ENCODE peak calls at places on chromosomes 5 and 9, in nine cellular contexts. One of them, this sample, is unnamed.

GRCh38 chr5:95822038-95822407 is 503 bp downstream of the GLRX start:
- DNase-seq in transverse colon: peak
- DNase-seq in stomach: peak
- DNase-seq in suprapubic skin: no peak
- DNase-seq in GM12878: no peak
- DNase-seq in HepG2: no peak
- DNase-seq in SK-N-SH: peak
- DNase-seq in K562: peak
- DNase-seq in upper lobe of left lung: peak
- DNase-seq in this sample: peak

GRCh38 chr5:72018158-72018803 is 89.0 kb upstream of the MAP1B start:
- DNase-seq in transverse colon: peak
- DNase-seq in stomach: peak
- DNase-seq in suprapubic skin: no peak
- DNase-seq in GM12878: peak
- DNase-seq in HepG2: peak
- DNase-seq in SK-N-SH: peak
- DNase-seq in K562: peak
- DNase-seq in upper lobe of left lung: no peak
- DNase-seq in this sample: no peak

GRCh38 chr5:153445875-153446567 is 44.4 kb upstream of the GRIA1 start:
- DNase-seq in transverse colon: no peak
- DNase-seq in stomach: peak
- DNase-seq in suprapubic skin: no peak
- DNase-seq in GM12878: no peak
- DNase-seq in HepG2: no peak
- DNase-seq in SK-N-SH: peak
- DNase-seq in K562: no peak
- DNase-seq in upper lobe of left lung: no peak
- DNase-seq in this sample: no peak

GRCh38 chr5:41835625-41836024 is 34.6 kb downstream of the OXCT1 start:
- DNase-seq in transverse colon: no peak
- DNase-seq in stomach: no peak
- DNase-seq in suprapubic skin: no peak
- DNase-seq in GM12878: no peak
- DNase-seq in HepG2: no peak
- DNase-seq in SK-N-SH: peak
- DNase-seq in K562: no peak
- DNase-seq in upper lobe of left lung: no peak
- DNase-seq in this sample: peak

GRCh38 chr5:79075646-79076426 is 6.3 kb downstream of the BHMT2 start:
- DNase-seq in transverse colon: no peak
- DNase-seq in stomach: no peak
- DNase-seq in suprapubic skin: no peak
- DNase-seq in GM12878: no peak
- DNase-seq in HepG2: no peak
- DNase-seq in SK-N-SH: no peak
- DNase-seq in K562: no peak
- DNase-seq in upper lobe of left lung: no peak
- DNase-seq in this sample: no peak

GRCh38 chr9:7970666-7971335 is 171.2 kb upstream of the DMAC1 start:
- DNase-seq in transverse colon: no peak
- DNase-seq in stomach: no peak
- DNase-seq in suprapubic skin: no peak
- DNase-seq in GM12878: no peak
- DNase-seq in HepG2: no peak
- DNase-seq in SK-N-SH: no peak
- DNase-seq in K562: no peak
- DNase-seq in upper lobe of left lung: no peak
- DNase-seq in this sample: no peak

GRCh38 chr9:469672-470040 is 255.0 kb downstream of the DOCK8 start:
- DNase-seq in transverse colon: peak
- DNase-seq in stomach: peak
- DNase-seq in suprapubic skin: no peak
- DNase-seq in GM12878: no peak
- DNase-seq in HepG2: no peak
- DNase-seq in SK-N-SH: no peak
- DNase-seq in K562: peak
- DNase-seq in upper lobe of left lung: no peak
- DNase-seq in this sample: peak

GRCh38 chr5:73151733-73152410 is 21.1 kb upstream of the TMEM174 start:
- DNase-seq in transverse colon: no peak
- DNase-seq in stomach: no peak
- DNase-seq in suprapubic skin: no peak
- DNase-seq in GM12878: no peak
- DNase-seq in HepG2: no peak
- DNase-seq in SK-N-SH: no peak
- DNase-seq in K562: no peak
- DNase-seq in upper lobe of left lung: no peak
- DNase-seq in this sample: no peak

GRCh38 chr9:128409998-128410397 is 10.7 kb upstream of the CERCAM start:
- DNase-seq in transverse colon: no peak
- DNase-seq in stomach: no peak
- DNase-seq in suprapubic skin: no peak
- DNase-seq in GM12878: no peak
- DNase-seq in HepG2: peak
- DNase-seq in SK-N-SH: no peak
- DNase-seq in K562: no peak
- DNase-seq in upper lobe of left lung: no peak
- DNase-seq in this sample: no peak

GRCh38 chr5:14760548-14761002 is 96.1 kb downstream of the OTULIN start:
- DNase-seq in transverse colon: no peak
- DNase-seq in stomach: no peak
- DNase-seq in suprapubic skin: no peak
- DNase-seq in GM12878: no peak
- DNase-seq in HepG2: peak
- DNase-seq in SK-N-SH: no peak
- DNase-seq in K562: no peak
- DNase-seq in upper lobe of left lung: no peak
- DNase-seq in this sample: no peak

GRCh38 chr9:93254806-93255519 is 71.0 kb downstream of the WNK2 start:
- DNase-seq in transverse colon: peak
- DNase-seq in stomach: peak
- DNase-seq in suprapubic skin: peak
- DNase-seq in GM12878: no peak
- DNase-seq in HepG2: no peak
- DNase-seq in SK-N-SH: no peak
- DNase-seq in K562: no peak
- DNase-seq in upper lobe of left lung: no peak
- DNase-seq in this sample: peak

GRCh38 chr5:83077662-83078261 is 415 bp downstream of the XRCC4 start:
- DNase-seq in transverse colon: peak
- DNase-seq in stomach: no peak
- DNase-seq in suprapubic skin: no peak
- DNase-seq in GM12878: no peak
- DNase-seq in HepG2: peak
- DNase-seq in SK-N-SH: no peak
- DNase-seq in K562: peak
- DNase-seq in upper lobe of left lung: no peak
- DNase-seq in this sample: no peak

GRCh38 chr5:39148983-39149534 is 70.3 kb downstream of the FYB1 start:
- DNase-seq in transverse colon: no peak
- DNase-seq in stomach: no peak
- DNase-seq in suprapubic skin: no peak
- DNase-seq in GM12878: no peak
- DNase-seq in HepG2: peak
- DNase-seq in SK-N-SH: no peak
- DNase-seq in K562: no peak
- DNase-seq in upper lobe of left lung: no peak
- DNase-seq in this sample: no peak

GRCh38 chr9:100066539-100066938 is 32.3 kb downstream of the ERP44 start:
- DNase-seq in transverse colon: no peak
- DNase-seq in stomach: no peak
- DNase-seq in suprapubic skin: no peak
- DNase-seq in GM12878: peak
- DNase-seq in HepG2: no peak
- DNase-seq in SK-N-SH: no peak
- DNase-seq in K562: no peak
- DNase-seq in upper lobe of left lung: no peak
- DNase-seq in this sample: no peak

GRCh38 chr5:1500411-1501091 is 23.2 kb downstream of the LPCAT1 start:
- DNase-seq in transverse colon: peak
- DNase-seq in stomach: peak
- DNase-seq in suprapubic skin: no peak
- DNase-seq in GM12878: no peak
- DNase-seq in HepG2: no peak
- DNase-seq in SK-N-SH: no peak
- DNase-seq in K562: no peak
- DNase-seq in upper lobe of left lung: peak
- DNase-seq in this sample: peak

GRCh38 chr9:19404278-19405075 is 4.3 kb upstream of the ACER2 start:
- DNase-seq in transverse colon: no peak
- DNase-seq in stomach: peak
- DNase-seq in suprapubic skin: no peak
- DNase-seq in GM12878: no peak
- DNase-seq in HepG2: no peak
- DNase-seq in SK-N-SH: no peak
- DNase-seq in K562: no peak
- DNase-seq in upper lobe of left lung: no peak
- DNase-seq in this sample: no peak

GRCh38 chr5:143041-143440 is 48.3 kb upstream of the LRRC14B start:
- DNase-seq in transverse colon: no peak
- DNase-seq in stomach: no peak
- DNase-seq in suprapubic skin: no peak
- DNase-seq in GM12878: no peak
- DNase-seq in HepG2: no peak
- DNase-seq in SK-N-SH: no peak
- DNase-seq in K562: no peak
- DNase-seq in upper lobe of left lung: peak
- DNase-seq in this sample: no peak

GRCh38 chr9:126043691-126044090 is 282.9 kb upstream of the MVB12B start:
- DNase-seq in transverse colon: no peak
- DNase-seq in stomach: no peak
- DNase-seq in suprapubic skin: no peak
- DNase-seq in GM12878: no peak
- DNase-seq in HepG2: no peak
- DNase-seq in SK-N-SH: no peak
- DNase-seq in K562: no peak
- DNase-seq in upper lobe of left lung: no peak
- DNase-seq in this sample: no peak

GRCh38 chr5:72392326-72392733 is 72.2 kb downstream of the PTCD2 start:
- DNase-seq in transverse colon: no peak
- DNase-seq in stomach: no peak
- DNase-seq in suprapubic skin: no peak
- DNase-seq in GM12878: no peak
- DNase-seq in HepG2: no peak
- DNase-seq in SK-N-SH: no peak
- DNase-seq in K562: no peak
- DNase-seq in upper lobe of left lung: no peak
- DNase-seq in this sample: no peak

GRCh38 chr5:146050061-146050460 is 55.3 kb downstream of the PLAC8L1 start:
- DNase-seq in transverse colon: no peak
- DNase-seq in stomach: no peak
- DNase-seq in suprapubic skin: no peak
- DNase-seq in GM12878: no peak
- DNase-seq in HepG2: no peak
- DNase-seq in SK-N-SH: no peak
- DNase-seq in K562: no peak
- DNase-seq in upper lobe of left lung: no peak
- DNase-seq in this sample: no peak

GRCh38 chr5:133147411-133147810 is 95.6 kb downstream of the HSPA4 start:
- DNase-seq in transverse colon: no peak
- DNase-seq in stomach: no peak
- DNase-seq in suprapubic skin: no peak
- DNase-seq in GM12878: no peak
- DNase-seq in HepG2: no peak
- DNase-seq in SK-N-SH: no peak
- DNase-seq in K562: no peak
- DNase-seq in upper lobe of left lung: no peak
- DNase-seq in this sample: no peak

GRCh38 chr9:19643875-19644274 is 145.0 kb downstream of the SLC24A2 start:
- DNase-seq in transverse colon: no peak
- DNase-seq in stomach: no peak
- DNase-seq in suprapubic skin: no peak
- DNase-seq in GM12878: no peak
- DNase-seq in HepG2: no peak
- DNase-seq in SK-N-SH: no peak
- DNase-seq in K562: no peak
- DNase-seq in upper lobe of left lung: no peak
- DNase-seq in this sample: no peak

GRCh38 chr9:121780177-121780576 is 128.7 kb downstream of the DAB2IP start:
- DNase-seq in transverse colon: peak
- DNase-seq in stomach: peak
- DNase-seq in suprapubic skin: peak
- DNase-seq in GM12878: no peak
- DNase-seq in HepG2: no peak
- DNase-seq in SK-N-SH: no peak
- DNase-seq in K562: no peak
- DNase-seq in upper lobe of left lung: no peak
- DNase-seq in this sample: no peak

GRCh38 chr9:137975527-137975913 is 97.9 kb downstream of the CACNA1B start:
- DNase-seq in transverse colon: no peak
- DNase-seq in stomach: no peak
- DNase-seq in suprapubic skin: no peak
- DNase-seq in GM12878: no peak
- DNase-seq in HepG2: no peak
- DNase-seq in SK-N-SH: no peak
- DNase-seq in K562: no peak
- DNase-seq in upper lobe of left lung: no peak
- DNase-seq in this sample: peak
- TF ChIP-seq POLR2AphosphoS5 in transverse colon: no peak
- TF ChIP-seq POLR2AphosphoS5 in stomach: no peak
- TF ChIP-seq POLR2AphosphoS5 in suprapubic skin: no peak
- TF ChIP-seq POLR2AphosphoS5 in GM12878: no peak
- TF ChIP-seq POLR2AphosphoS5 in HepG2: no peak
- TF ChIP-seq POLR2AphosphoS5 in SK-N-SH: no peak
- TF ChIP-seq POLR2AphosphoS5 in K562: no peak
- TF ChIP-seq POLR2AphosphoS5 in upper lobe of left lung: no peak
- TF ChIP-seq POLR2AphosphoS5 in this sample: no peak

GRCh38 chr5:175383350-175383749 is 60.6 kb downstream of the DRD1 start:
- DNase-seq in transverse colon: no peak
- DNase-seq in stomach: no peak
- DNase-seq in suprapubic skin: no peak
- DNase-seq in GM12878: no peak
- DNase-seq in HepG2: no peak
- DNase-seq in SK-N-SH: no peak
- DNase-seq in K562: no peak
- DNase-seq in upper lobe of left lung: no peak
- DNase-seq in this sample: no peak
- TF ChIP-seq EP300 in transverse colon: no peak
- TF ChIP-seq EP300 in stomach: no peak
- TF ChIP-seq EP300 in suprapubic skin: no peak
- TF ChIP-seq EP300 in GM12878: no peak
- TF ChIP-seq EP300 in HepG2: no peak
- TF ChIP-seq EP300 in SK-N-SH: no peak
- TF ChIP-seq EP300 in K562: no peak
- TF ChIP-seq EP300 in upper lobe of left lung: no peak
- TF ChIP-seq EP300 in this sample: no peak

GRCh38 chr9:112012026-112012902 is 115.7 kb downstream of the UGCG start:
- DNase-seq in transverse colon: peak
- DNase-seq in stomach: peak
- DNase-seq in suprapubic skin: no peak
- DNase-seq in GM12878: peak
- DNase-seq in HepG2: peak
- DNase-seq in SK-N-SH: no peak
- DNase-seq in K562: no peak
- DNase-seq in upper lobe of left lung: no peak
- DNase-seq in this sample: peak
- TF ChIP-seq POLR2AphosphoS5 in transverse colon: peak
- TF ChIP-seq POLR2AphosphoS5 in stomach: no peak
- TF ChIP-seq POLR2AphosphoS5 in suprapubic skin: no peak
- TF ChIP-seq POLR2AphosphoS5 in GM12878: peak
- TF ChIP-seq POLR2AphosphoS5 in HepG2: no peak
- TF ChIP-seq POLR2AphosphoS5 in SK-N-SH: peak
- TF ChIP-seq POLR2AphosphoS5 in K562: no peak
- TF ChIP-seq POLR2AphosphoS5 in upper lobe of left lung: no peak
- TF ChIP-seq POLR2AphosphoS5 in this sample: no peak

GRCh38 chr5:24103624-24104023 is 541.2 kb downstream of the CDH10 start:
- DNase-seq in transverse colon: no peak
- DNase-seq in stomach: no peak
- DNase-seq in suprapubic skin: no peak
- DNase-seq in GM12878: no peak
- DNase-seq in HepG2: no peak
- DNase-seq in SK-N-SH: no peak
- DNase-seq in K562: no peak
- DNase-seq in upper lobe of left lung: no peak
- DNase-seq in this sample: no peak
- TF ChIP-seq EP300 in transverse colon: no peak
- TF ChIP-seq EP300 in stomach: no peak
- TF ChIP-seq EP300 in suprapubic skin: no peak
- TF ChIP-seq EP300 in GM12878: no peak
- TF ChIP-seq EP300 in HepG2: no peak
- TF ChIP-seq EP300 in SK-N-SH: no peak
- TF ChIP-seq EP300 in K562: no peak
- TF ChIP-seq EP300 in upper lobe of left lung: no peak
- TF ChIP-seq EP300 in this sample: no peak